ENCODE peak calls at places on chromosomes 2 and 18, in six cellular contexts. One of them, this sample, is unnamed.

GRCh38 chr2:112880081-112880531 is 30.9 kb upstream of the IL37 start:
- DNase-seq in mesenchymal stem cell: peak
- DNase-seq in H9: no peak
- DNase-seq in neuronal stem cell: no peak
- DNase-seq in IMR-90: peak
- DNase-seq in trophoblast cell: no peak
- DNase-seq in this sample: no peak

GRCh38 chr2:8511868-8512612 is 169.8 kb upstream of the ID2 start:
- DNase-seq in trophoblast cell: no peak
- DNase-seq in H9: no peak
- DNase-seq in IMR-90: peak
- DNase-seq in neuronal stem cell: no peak
- DNase-seq in mesenchymal stem cell: peak
- DNase-seq in this sample: no peak

GRCh38 chr2:100381240-100381639 is 36.2 kb downstream of the CHST10 start:
- DNase-seq in H9: peak
- DNase-seq in trophoblast cell: peak
- DNase-seq in neuronal stem cell: peak
- DNase-seq in mesenchymal stem cell: peak
- DNase-seq in IMR-90: peak
- DNase-seq in this sample: peak

GRCh38 chr18:60554961-60555360 is 182.4 kb upstream of the MC4R start:
- DNase-seq in IMR-90: no peak
- DNase-seq in mesenchymal stem cell: no peak
- DNase-seq in neuronal stem cell: no peak
- DNase-seq in H9: no peak
- DNase-seq in trophoblast cell: no peak
- DNase-seq in this sample: no peak

GRCh38 chr2:212337486-212338343 is 200.9 kb downstream of the ERBB4 start:
- DNase-seq in H9: no peak
- DNase-seq in neuronal stem cell: no peak
- DNase-seq in mesenchymal stem cell: no peak
- DNase-seq in trophoblast cell: peak
- DNase-seq in IMR-90: no peak
- DNase-seq in this sample: no peak

GRCh38 chr2:101063753-101064502 is 61.8 kb downstream of the RPL31 start:
- DNase-seq in neuronal stem cell: no peak
- DNase-seq in IMR-90: no peak
- DNase-seq in trophoblast cell: no peak
- DNase-seq in H9: no peak
- DNase-seq in mesenchymal stem cell: peak
- DNase-seq in this sample: no peak

GRCh38 chr2:42010743-42011298 is 37.0 kb upstream of the PKDCC start:
- DNase-seq in IMR-90: peak
- DNase-seq in trophoblast cell: no peak
- DNase-seq in mesenchymal stem cell: peak
- DNase-seq in neuronal stem cell: no peak
- DNase-seq in H9: no peak
- DNase-seq in this sample: no peak

GRCh38 chr18:56043691-56044090 is 455.7 kb upstream of the TCF4 start:
- DNase-seq in IMR-90: no peak
- DNase-seq in trophoblast cell: no peak
- DNase-seq in neuronal stem cell: no peak
- DNase-seq in mesenchymal stem cell: no peak
- DNase-seq in H9: peak
- DNase-seq in this sample: peak

GRCh38 chr2:180519276-180519675 is 461.1 kb upstream of the UBE2E3 start:
- DNase-seq in trophoblast cell: no peak
- DNase-seq in H9: no peak
- DNase-seq in mesenchymal stem cell: peak
- DNase-seq in IMR-90: peak
- DNase-seq in neuronal stem cell: no peak
- DNase-seq in this sample: no peak

GRCh38 chr2:233114421-233114861 is 54.3 kb downstream of the INPP5D start:
- DNase-seq in mesenchymal stem cell: no peak
- DNase-seq in H9: no peak
- DNase-seq in neuronal stem cell: no peak
- DNase-seq in IMR-90: no peak
- DNase-seq in trophoblast cell: no peak
- DNase-seq in this sample: no peak

GRCh38 chr2:160431441-160431840 is 62.2 kb downstream of the RBMS1 start:
- DNase-seq in mesenchymal stem cell: no peak
- DNase-seq in neuronal stem cell: no peak
- DNase-seq in IMR-90: peak
- DNase-seq in trophoblast cell: no peak
- DNase-seq in H9: no peak
- DNase-seq in this sample: no peak

GRCh38 chr2:134268265-134268664 is 14.4 kb downstream of the MGAT5 start:
- DNase-seq in neuronal stem cell: no peak
- DNase-seq in IMR-90: peak
- DNase-seq in mesenchymal stem cell: no peak
- DNase-seq in H9: no peak
- DNase-seq in trophoblast cell: no peak
- DNase-seq in this sample: no peak

GRCh38 chr2:48414196-48414595 is 115.8 kb upstream of the STON1 start:
- DNase-seq in neuronal stem cell: no peak
- DNase-seq in trophoblast cell: no peak
- DNase-seq in IMR-90: no peak
- DNase-seq in mesenchymal stem cell: no peak
- DNase-seq in H9: no peak
- DNase-seq in this sample: no peak

GRCh38 chr2:220243571-220243970 is 616.1 kb downstream of the SLC4A3 start:
- DNase-seq in IMR-90: no peak
- DNase-seq in neuronal stem cell: no peak
- DNase-seq in mesenchymal stem cell: no peak
- DNase-seq in trophoblast cell: no peak
- DNase-seq in H9: no peak
- DNase-seq in this sample: no peak

GRCh38 chr2:156452971-156453370 is 16.8 kb downstream of the GPD2 start:
- DNase-seq in IMR-90: no peak
- DNase-seq in neuronal stem cell: no peak
- DNase-seq in mesenchymal stem cell: no peak
- DNase-seq in trophoblast cell: no peak
- DNase-seq in H9: no peak
- DNase-seq in this sample: no peak

GRCh38 chr2:152336103-152336853 is 1.3 kb downstream of the FMNL2 start:
- DNase-seq in trophoblast cell: peak
- DNase-seq in neuronal stem cell: peak
- DNase-seq in mesenchymal stem cell: peak
- DNase-seq in IMR-90: peak
- DNase-seq in H9: peak
- DNase-seq in this sample: no peak

GRCh38 chr18:59141294-59142068 is 1.8 kb downstream of the SEC11C start:
- DNase-seq in mesenchymal stem cell: no peak
- DNase-seq in H9: no peak
- DNase-seq in trophoblast cell: no peak
- DNase-seq in neuronal stem cell: no peak
- DNase-seq in IMR-90: no peak
- DNase-seq in this sample: no peak

DNA sequence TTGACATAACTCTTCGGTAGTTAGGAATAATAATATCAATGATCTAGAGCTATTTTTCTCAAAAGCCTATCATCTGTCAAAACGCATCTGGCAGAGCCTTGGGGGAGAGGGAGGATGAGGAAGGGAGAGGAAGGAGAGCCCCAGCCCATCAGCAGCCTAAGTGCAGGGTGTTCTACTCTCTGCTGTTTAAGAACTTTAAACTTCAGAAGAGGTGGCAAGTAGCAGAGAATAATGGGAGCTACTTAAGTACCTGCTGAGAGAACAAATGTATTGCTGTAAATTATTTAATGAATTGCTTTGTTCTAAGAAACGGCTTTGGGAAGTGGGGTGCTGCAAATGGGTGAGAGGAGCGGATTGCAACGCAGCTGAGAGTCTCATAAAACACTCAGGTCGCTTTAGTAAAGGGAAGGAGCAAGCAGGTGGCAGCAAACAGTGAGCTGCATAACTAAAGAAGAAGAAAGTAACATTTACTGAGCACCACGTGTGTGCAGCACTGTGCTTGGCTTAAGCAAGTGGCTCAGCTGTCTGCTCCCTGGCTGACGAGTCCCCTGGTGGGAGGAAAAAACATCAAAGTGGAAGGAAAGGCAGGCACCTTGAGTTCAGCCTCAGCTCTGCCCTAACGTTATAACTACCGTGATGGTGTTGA is 26.3 kb upstream of the SH3RF3 start:
- DNase-seq in mesenchymal stem cell: no peak
- DNase-seq in neuronal stem cell: no peak
- DNase-seq in trophoblast cell: no peak
- DNase-seq in H9: peak
- DNase-seq in IMR-90: no peak
- DNase-seq in this sample: peak
- H4K91ac ChIP-seq in mesenchymal stem cell: no peak
- H4K91ac ChIP-seq in neuronal stem cell: no peak
- H4K91ac ChIP-seq in trophoblast cell: no peak
- H4K91ac ChIP-seq in H9: no peak
- H4K91ac ChIP-seq in IMR-90: no peak
- H4K91ac ChIP-seq in this sample: no peak

DNA sequence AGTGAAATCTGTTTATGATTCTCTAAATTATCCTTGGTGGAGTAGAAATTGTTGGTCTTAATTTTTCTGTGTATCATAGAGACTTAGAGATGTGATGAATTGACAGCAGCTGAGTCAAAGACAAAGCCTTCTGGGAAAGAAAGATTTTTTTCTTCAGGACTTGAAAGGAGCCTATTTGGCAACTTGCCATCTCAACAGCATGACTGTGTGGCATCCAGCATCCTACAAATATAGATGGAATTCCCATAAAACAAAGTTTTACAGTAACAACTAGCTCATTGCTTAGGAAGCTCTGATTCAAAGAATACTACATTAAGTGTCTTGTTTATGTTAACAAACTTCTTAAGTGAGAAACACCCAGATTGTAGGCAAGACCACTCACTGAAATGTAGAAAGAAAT is 79.2 kb upstream of the SETBP1 start:
- DNase-seq in H9: no peak
- DNase-seq in neuronal stem cell: no peak
- DNase-seq in IMR-90: peak
- DNase-seq in trophoblast cell: no peak
- DNase-seq in mesenchymal stem cell: peak
- DNase-seq in this sample: no peak
- H4K8ac ChIP-seq in H9: no peak
- H4K8ac ChIP-seq in neuronal stem cell: no peak
- H4K8ac ChIP-seq in IMR-90: no peak
- H4K8ac ChIP-seq in trophoblast cell: no peak
- H4K8ac ChIP-seq in mesenchymal stem cell: no peak
- H4K8ac ChIP-seq in this sample: no peak

GRCh38 chr2:131584380-131584779 is 56.7 kb downstream of the CCDC74A start:
- DNase-seq in trophoblast cell: no peak
- DNase-seq in neuronal stem cell: no peak
- DNase-seq in H9: no peak
- DNase-seq in mesenchymal stem cell: no peak
- DNase-seq in IMR-90: no peak
- DNase-seq in this sample: no peak
- H4K91ac ChIP-seq in trophoblast cell: no peak
- H4K91ac ChIP-seq in neuronal stem cell: no peak
- H4K91ac ChIP-seq in H9: no peak
- H4K91ac ChIP-seq in mesenchymal stem cell: no peak
- H4K91ac ChIP-seq in IMR-90: no peak
- H4K91ac ChIP-seq in this sample: no peak

GRCh38 chr2:158542577-158542976 is 85.8 kb downstream of the PKP4 start:
- DNase-seq in IMR-90: no peak
- DNase-seq in trophoblast cell: no peak
- DNase-seq in neuronal stem cell: no peak
- DNase-seq in H9: no peak
- DNase-seq in mesenchymal stem cell: no peak
- DNase-seq in this sample: no peak
- H4K8ac ChIP-seq in IMR-90: no peak
- H4K8ac ChIP-seq in trophoblast cell: no peak
- H4K8ac ChIP-seq in neuronal stem cell: no peak
- H4K8ac ChIP-seq in H9: no peak
- H4K8ac ChIP-seq in mesenchymal stem cell: no peak
- H4K8ac ChIP-seq in this sample: no peak

DNA sequence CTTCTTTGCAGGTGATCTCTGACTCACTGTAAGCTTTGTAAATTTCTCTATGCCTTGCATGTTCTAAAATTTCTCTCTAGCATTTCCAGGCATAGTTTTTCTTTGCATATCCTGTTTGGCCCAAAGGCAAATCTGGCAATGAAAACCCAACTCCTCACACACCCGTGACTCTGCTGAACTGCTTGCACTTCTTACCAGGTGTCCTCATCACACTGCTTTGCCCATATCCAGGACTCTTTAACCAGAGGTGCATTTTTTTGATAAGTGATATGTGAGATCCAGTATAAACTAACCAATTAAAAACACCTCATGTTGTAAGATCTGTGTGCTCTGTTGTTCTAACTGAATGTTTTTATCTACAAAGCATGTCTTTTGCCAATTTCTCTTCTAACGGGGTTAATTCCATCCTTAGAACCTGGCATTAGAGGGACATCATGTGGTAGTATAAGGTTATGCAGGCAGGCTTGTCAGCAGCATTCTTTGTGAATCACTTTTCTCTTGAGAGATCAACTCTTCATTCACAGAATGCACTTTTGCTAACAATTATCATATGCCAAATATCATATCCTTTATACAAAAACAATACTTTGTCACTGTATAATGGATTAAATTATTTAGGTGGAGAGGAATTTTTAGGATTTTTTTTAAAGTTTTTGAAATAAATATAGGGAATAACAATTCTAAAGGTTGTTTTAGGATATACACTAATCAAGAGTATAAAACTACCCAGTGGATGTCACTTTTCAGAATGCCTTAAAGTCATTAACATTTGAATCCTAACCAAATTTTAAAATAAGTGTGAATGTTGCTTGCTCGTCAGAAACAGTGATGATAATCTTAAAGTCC is 20.8 kb upstream of the TMX3 start:
- DNase-seq in trophoblast cell: no peak
- DNase-seq in mesenchymal stem cell: peak
- DNase-seq in neuronal stem cell: peak
- DNase-seq in IMR-90: peak
- DNase-seq in H9: no peak
- DNase-seq in this sample: no peak
- H4K91ac ChIP-seq in trophoblast cell: no peak
- H4K91ac ChIP-seq in mesenchymal stem cell: no peak
- H4K91ac ChIP-seq in neuronal stem cell: no peak
- H4K91ac ChIP-seq in IMR-90: no peak
- H4K91ac ChIP-seq in H9: no peak
- H4K91ac ChIP-seq in this sample: no peak

GRCh38 chr2:148789059-148789458 is 86.0 kb upstream of the KIF5C start:
- DNase-seq in IMR-90: no peak
- DNase-seq in H9: no peak
- DNase-seq in mesenchymal stem cell: no peak
- DNase-seq in trophoblast cell: no peak
- DNase-seq in neuronal stem cell: no peak
- DNase-seq in this sample: no peak

GRCh38 chr2:148796735-148797512 is 78.1 kb upstream of the KIF5C start:
- DNase-seq in IMR-90: no peak
- DNase-seq in H9: no peak
- DNase-seq in trophoblast cell: no peak
- DNase-seq in neuronal stem cell: no peak
- DNase-seq in mesenchymal stem cell: no peak
- DNase-seq in this sample: no peak

DNA sequence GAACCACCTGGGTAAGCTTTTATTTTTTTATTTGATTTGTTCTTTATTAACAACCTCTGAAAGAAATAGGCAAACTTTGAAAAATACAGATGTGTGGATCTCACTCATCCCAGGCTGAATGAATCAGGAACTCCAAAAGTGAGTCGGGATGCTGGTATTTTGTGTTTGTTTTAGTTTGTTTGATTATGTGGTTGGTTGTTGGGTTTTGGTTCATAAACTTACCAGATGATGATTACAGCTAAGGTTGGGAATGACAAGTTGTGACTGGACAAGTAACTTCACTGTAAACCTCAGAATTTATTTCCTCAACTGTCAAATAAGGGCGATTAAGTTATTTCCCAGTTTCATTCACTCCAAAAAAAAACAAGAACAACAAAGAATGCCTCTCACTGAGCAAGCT is 80.5 kb upstream of the KIF5C start:
- DNase-seq in trophoblast cell: no peak
- DNase-seq in IMR-90: peak
- DNase-seq in neuronal stem cell: no peak
- DNase-seq in mesenchymal stem cell: peak
- DNase-seq in H9: no peak
- DNase-seq in this sample: no peak
- H4K8ac ChIP-seq in trophoblast cell: no peak
- H4K8ac ChIP-seq in IMR-90: no peak
- H4K8ac ChIP-seq in neuronal stem cell: no peak
- H4K8ac ChIP-seq in mesenchymal stem cell: no peak
- H4K8ac ChIP-seq in H9: no peak
- H4K8ac ChIP-seq in this sample: no peak